ENCODE peak calls at places on chromosome 7, in seven cellular contexts. A is endothelial cell; C is GM20000; X is left ventricle myocardium inferior; M is A549; Q is AG09319; J is stimulated activated CD8-positive, alpha-beta memory T cell treated with anti-CD3 and anti-CD28 coated beads, Interleukin-12 subunit alpha, Interleukin-12 subunit beta, amount 100 ng/mL, for 4 hours. T is an unnamed sample.

GRCh38 chr7:8441106-8441590 is 7.7 kb downstream of the NXPH1 start:
- DNase-seq in M (no peak), Q (no peak), A (no peak), X (no peak), C (no peak), J (no peak), T (no peak)

GRCh38 chr7:32066441-32066840 is 3.8 kb downstream of the PDE1C start:
- DNase-seq in Q (no peak), A (no peak), C (no peak), X (no peak), M (no peak), J (no peak), T (no peak)

GRCh38 chr7:158828343-158829020 is 827 bp downstream of the ESYT2 start:
- DNase-seq in X (peak), J (no peak), A (peak), M (no peak), Q (no peak), C (peak), T (no peak)

GRCh38 chr7:123126691-123127090 is 73.1 kb downstream of the SLC13A1 start:
- DNase-seq in C (no peak), A (no peak), Q (no peak), M (no peak), J (no peak), X (no peak), T (no peak)

GRCh38 chr7:134315679-134316538 is 821 bp downstream of the SLC35B4 start:
- DNase-seq in X (no peak), Q (no peak), A (no peak), C (peak), J (no peak), M (peak), T (no peak)

GRCh38 chr7:57165285-57165899 is 33.2 kb upstream of the ZNF479 start:
- DNase-seq in M (no peak), Q (no peak), X (no peak), A (no peak), C (no peak), J (no peak), T (no peak)

GRCh38 chr7:73999664-74000420 is 28.1 kb upstream of the ELN start:
- DNase-seq in X (no peak), Q (peak), M (no peak), A (no peak), J (no peak), C (no peak), T (peak)

GRCh38 chr7:148286150-148286549 is 304.4 kb upstream of the C7orf33 start:
- DNase-seq in A (peak), X (no peak), C (no peak), Q (no peak), M (no peak), J (no peak), T (no peak)

GRCh38 chr7:131950758-131951157 is 394.3 kb upstream of the PODXL start:
- DNase-seq in J (no peak), X (no peak), M (no peak), Q (no peak), A (no peak), C (no peak), T (no peak)

GRCh38 chr7:79282882-79283602 is 170.4 kb downstream of the MAGI2 start:
- DNase-seq in X (no peak), J (no peak), A (no peak), Q (peak), M (no peak), C (no peak), T (peak)

GRCh38 chr7:29940199-29940598 is 49.4 kb downstream of the SCRN1 start:
- DNase-seq in C (no peak), A (no peak), J (no peak), M (no peak), X (no peak), Q (no peak), T (no peak)

GRCh38 chr7:155638366-155638765 is 6.1 kb upstream of the RBM33 start:
- DNase-seq in A (no peak), J (no peak), X (no peak), Q (no peak), C (no peak), M (no peak), T (no peak)

T was measured in amniotic stem cell.